ENCODE peak calls at places on chromosomes 7 and 10, in nine cellular contexts. I is NCI-H82; Y is NCI-H146; U is ovary; S is HCT116; T is activated T-cell treated with anti-CD3 and anti-CD28 coated beads, Interleukin-2, amount 50 U/mL, for 48 hours; F is kidney epithelial cell; X is activated CD4-positive, alpha-beta T cell treated with anti-CD3 and anti-CD28 coated beads, Interleukin-2, amount 10 ng/mL, durations not matched to agents 7 days and 5 days; L is RCC 7860. V is an unnamed sample.

GRCh38 chr10:71964669-71965515 is 697 bp downstream of the CHST3 start:
- DNase-seq in T (peak), U (peak), L (peak), S (no peak), F (no peak), Y (peak), I (no peak), X (peak), V (no peak)

GRCh38 chr7:30430300-30430699 is 48.3 kb downstream of the NOD1 start:
- DNase-seq in Y (no peak), L (no peak), S (no peak), X (no peak), F (no peak), U (no peak), T (no peak), I (no peak), V (peak)

GRCh38 chr7:100575746-100576383 is 2.2 kb upstream of the SAP25 start:
- DNase-seq in U (peak), L (no peak), F (no peak), I (no peak), S (no peak), Y (no peak), T (no peak), X (no peak), V (no peak)

GRCh38 chr7:47832105-47832715 is 116.1 kb downstream of the PKD1L1 start:
- DNase-seq in I (no peak), T (no peak), F (no peak), L (no peak), X (no peak), S (no peak), U (no peak), Y (no peak), V (no peak)

GRCh38 chr7:138720286-138720685 is 19.1 kb upstream of the SVOPL start:
- DNase-seq in L (no peak), S (no peak), F (no peak), X (no peak), U (no peak), Y (no peak), I (no peak), T (no peak), V (no peak)

GRCh38 chr10:129758180-129758579 is 205.9 kb downstream of the EBF3 start:
- DNase-seq in U (no peak), S (no peak), I (no peak), Y (no peak), F (no peak), L (no peak), T (no peak), X (peak), V (no peak)

GRCh38 chr7:5701085-5701914 is 80.2 kb downstream of the RNF216 start:
- DNase-seq in T (peak), Y (no peak), X (peak), U (no peak), S (no peak), L (peak), F (no peak), I (no peak), V (no peak)

GRCh38 chr10:77643795-77644468 is 6.3 kb upstream of the KCNMA1 start:
- DNase-seq in U (peak), X (peak), L (peak), T (no peak), F (no peak), I (peak), Y (peak), S (peak), V (peak)

GRCh38 chr10:78407009-78407711 is 373.5 kb downstream of the RPS24 start:
- DNase-seq in X (peak), U (peak), L (peak), S (peak), Y (peak), I (peak), T (peak), F (peak), V (peak)

V was measured in NCI-H510A treated with DMSO at 0.1 percent for 48 hours.